ENCODE peak calls at places on chromosomes 13 and 19, in four cellular contexts. One of them, this sample, is unnamed.

GRCh38 chr13:108352599-108352998 is 83.1 kb downstream of the TNFSF13B start:
- DNase-seq in IMR-90: no peak
- DNase-seq in trophoblast cell: no peak
- DNase-seq in H1: no peak
- DNase-seq in this sample: no peak

GRCh38 chr13:102355251-102355650 is 46.6 kb downstream of the FGF14 start:
- DNase-seq in IMR-90: no peak
- DNase-seq in trophoblast cell: peak
- DNase-seq in H1: no peak
- DNase-seq in this sample: no peak

GRCh38 chr13:96958286-96958891 is 35.9 kb downstream of the OXGR1 start:
- DNase-seq in IMR-90: peak
- DNase-seq in trophoblast cell: peak
- DNase-seq in H1: no peak
- DNase-seq in this sample: no peak

GRCh38 chr13:51776179-51776578 is 27.8 kb downstream of the DHRS12 start:
- DNase-seq in IMR-90: no peak
- DNase-seq in trophoblast cell: no peak
- DNase-seq in H1: no peak
- DNase-seq in this sample: no peak

GRCh38 chr13:23966691-23967615 is 69.7 kb upstream of the C1QTNF9B start:
- DNase-seq in IMR-90: peak
- DNase-seq in trophoblast cell: no peak
- DNase-seq in H1: no peak
- DNase-seq in this sample: no peak

GRCh38 chr13:79492313-79492798 is 11.4 kb downstream of the NDFIP2 start:
- DNase-seq in IMR-90: peak
- DNase-seq in trophoblast cell: peak
- DNase-seq in H1: no peak
- DNase-seq in this sample: peak

GRCh38 chr13:104286566-104287290 is 1220.5 kb upstream of the SLC10A2 start:
- DNase-seq in IMR-90: no peak
- DNase-seq in trophoblast cell: no peak
- DNase-seq in H1: no peak
- DNase-seq in this sample: peak

GRCh38 chr13:27667946-27668345 is 46.3 kb downstream of the POLR1D start:
- DNase-seq in IMR-90: no peak
- DNase-seq in trophoblast cell: no peak
- DNase-seq in H1: no peak
- DNase-seq in this sample: no peak

GRCh38 chr19:7831452-7831851 is 1.4 kb downstream of the EVI5L start:
- DNase-seq in IMR-90: peak
- DNase-seq in trophoblast cell: peak
- DNase-seq in H1: peak
- DNase-seq in this sample: peak

GRCh38 chr19:10838377-10838776 is 2.4 kb upstream of the TMED1 start:
- DNase-seq in IMR-90: no peak
- DNase-seq in trophoblast cell: no peak
- DNase-seq in H1: no peak
- DNase-seq in this sample: no peak

GRCh38 chr19:29812080-29812880 is 489 bp downstream of the CCNE1 start:
- DNase-seq in IMR-90: no peak
- DNase-seq in trophoblast cell: no peak
- DNase-seq in H1: peak
- DNase-seq in this sample: no peak

GRCh38 chr19:54889566-54889965 is 15.5 kb downstream of the FCAR start:
- DNase-seq in IMR-90: no peak
- DNase-seq in trophoblast cell: no peak
- DNase-seq in H1: no peak
- DNase-seq in this sample: no peak

GRCh38 chr13:48159436-48160225 is 64.7 kb upstream of the MED4 start:
- DNase-seq in IMR-90: no peak
- DNase-seq in trophoblast cell: no peak
- DNase-seq in H1: no peak
- DNase-seq in this sample: no peak

GRCh38 chr13:91072511-91072910 is 275.0 kb upstream of the MIR17HG start:
- DNase-seq in IMR-90: no peak
- DNase-seq in trophoblast cell: peak
- DNase-seq in H1: no peak
- DNase-seq in this sample: no peak

GRCh38 chr19:1051791-1052190 is 11.9 kb downstream of the ABCA7 start:
- DNase-seq in IMR-90: no peak
- DNase-seq in trophoblast cell: no peak
- DNase-seq in H1: no peak
- DNase-seq in this sample: peak

GRCh38 chr19:5352229-5352763 is 11.7 kb upstream of the PTPRS start:
- DNase-seq in IMR-90: peak
- DNase-seq in trophoblast cell: peak
- DNase-seq in H1: no peak
- DNase-seq in this sample: no peak

GRCh38 chr19:32630338-32630737 is 44.6 kb downstream of the ANKRD27 start:
- DNase-seq in IMR-90: no peak
- DNase-seq in trophoblast cell: no peak
- DNase-seq in H1: peak
- DNase-seq in this sample: peak

GRCh38 chr19:35509861-35510625 is 3.4 kb downstream of the DMKN start:
- DNase-seq in IMR-90: peak
- DNase-seq in trophoblast cell: peak
- DNase-seq in H1: peak
- DNase-seq in this sample: peak

GRCh38 chr19:2488405-2488941 is 12.5 kb downstream of the GADD45B start:
- DNase-seq in IMR-90: no peak
- DNase-seq in trophoblast cell: no peak
- DNase-seq in H1: no peak
- DNase-seq in this sample: no peak

GRCh38 chr19:2617393-2618165 is 84.9 kb downstream of the GNG7 start:
- DNase-seq in IMR-90: no peak
- DNase-seq in trophoblast cell: peak
- DNase-seq in H1: no peak
- DNase-seq in this sample: no peak

GRCh38 chr19:3687774-3688706 is 12.2 kb downstream of the PIP5K1C start:
- DNase-seq in IMR-90: no peak
- DNase-seq in trophoblast cell: peak
- DNase-seq in H1: no peak
- DNase-seq in this sample: peak

GRCh38 chr19:47407417-47407774 is 11.9 kb downstream of the MEIS3 start:
- DNase-seq in IMR-90: no peak
- DNase-seq in trophoblast cell: no peak
- DNase-seq in H1: no peak
- DNase-seq in this sample: no peak

GRCh38 chr19:39771751-39772150 is 6.9 kb upstream of the LEUTX start:
- DNase-seq in IMR-90: no peak
- DNase-seq in trophoblast cell: peak
- DNase-seq in H1: no peak
- DNase-seq in this sample: no peak

GRCh38 chr19:18123819-18124218 is 26.2 kb downstream of the MAST3 start:
- DNase-seq in IMR-90: no peak
- DNase-seq in trophoblast cell: no peak
- DNase-seq in H1: no peak
- DNase-seq in this sample: no peak

GRCh38 chr19:16355293-16356043 is 30.8 kb downstream of the KLF2 start:
- DNase-seq in IMR-90: no peak
- DNase-seq in trophoblast cell: no peak
- DNase-seq in H1: no peak
- DNase-seq in this sample: no peak

GRCh38 chr19:45506246-45506990 is 861 bp upstream of the VASP start:
- DNase-seq in IMR-90: peak
- DNase-seq in trophoblast cell: peak
- DNase-seq in H1: peak
- DNase-seq in this sample: peak

GRCh38 chr19:55641376-55642152 is 762 bp downstream of the ZNF580 start:
- DNase-seq in IMR-90: peak
- DNase-seq in trophoblast cell: no peak
- DNase-seq in H1: no peak
- DNase-seq in this sample: no peak

GRCh38 chr19:30881986-30882385 is 467.2 kb downstream of the TSHZ3 start:
- DNase-seq in IMR-90: no peak
- DNase-seq in trophoblast cell: no peak
- DNase-seq in H1: no peak
- DNase-seq in this sample: peak
- H3K18ac ChIP-seq in IMR-90: no peak
- H3K18ac ChIP-seq in trophoblast cell: no peak
- H3K18ac ChIP-seq in H1: no peak
- H3K18ac ChIP-seq in this sample: no peak

DNA sequence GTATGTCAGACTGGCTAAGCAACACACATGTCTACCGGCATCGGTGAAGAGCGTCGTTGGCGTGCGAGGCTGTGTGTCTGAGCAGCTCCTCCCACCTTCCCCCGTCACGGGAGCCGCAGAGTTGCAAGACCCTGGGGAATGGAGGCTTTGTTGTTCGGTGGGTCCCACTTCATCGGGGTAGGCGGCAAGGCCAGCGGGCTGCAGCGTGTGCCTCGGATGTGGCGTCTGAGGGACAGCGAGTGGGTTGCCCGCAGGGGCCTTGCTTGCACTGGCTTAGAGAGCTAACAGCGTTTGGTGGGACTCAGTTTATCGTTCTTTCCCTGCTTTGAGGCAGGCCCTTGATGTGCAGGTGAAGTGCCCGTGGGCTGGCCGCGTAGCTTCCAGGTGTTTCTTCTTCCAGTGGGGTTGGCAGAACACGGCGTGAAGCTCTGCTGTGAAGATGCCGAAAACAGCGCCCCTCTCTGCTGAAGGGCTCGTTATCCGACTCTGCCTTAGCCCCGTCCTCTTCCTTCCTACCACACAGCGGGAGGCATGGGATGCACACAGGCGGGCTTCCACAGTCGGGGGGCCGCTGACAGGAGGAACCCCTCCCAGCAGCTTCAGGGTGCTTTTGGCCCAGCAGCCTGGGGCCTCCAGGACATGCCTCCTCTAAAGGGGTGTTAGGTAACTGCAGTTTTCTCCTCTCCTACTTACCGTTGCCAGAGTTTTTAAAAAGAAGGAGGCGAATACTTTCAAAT is 85.2 kb downstream of the ATP11A start:
- DNase-seq in IMR-90: no peak
- DNase-seq in trophoblast cell: no peak
- DNase-seq in H1: no peak
- DNase-seq in this sample: peak
- H3K18ac ChIP-seq in IMR-90: no peak
- H3K18ac ChIP-seq in trophoblast cell: no peak
- H3K18ac ChIP-seq in H1: no peak
- H3K18ac ChIP-seq in this sample: no peak

GRCh38 chr13:113562866-113563265 is 21.7 kb upstream of the TFDP1 start:
- DNase-seq in IMR-90: no peak
- DNase-seq in trophoblast cell: no peak
- DNase-seq in H1: no peak
- DNase-seq in this sample: no peak

GRCh38 chr13:113565526-113566226 is 18.9 kb upstream of the TFDP1 start:
- DNase-seq in IMR-90: no peak
- DNase-seq in trophoblast cell: no peak
- DNase-seq in H1: peak
- DNase-seq in this sample: no peak

GRCh38 chr13:113566227-113566561 is 18.4 kb upstream of the TFDP1 start:
- DNase-seq in IMR-90: no peak
- DNase-seq in trophoblast cell: no peak
- DNase-seq in H1: no peak
- DNase-seq in this sample: no peak

GRCh38 chr13:113564331-113565023 is 20.1 kb upstream of the TFDP1 start:
- DNase-seq in IMR-90: no peak
- DNase-seq in trophoblast cell: no peak
- DNase-seq in H1: peak
- DNase-seq in this sample: no peak

DNA sequence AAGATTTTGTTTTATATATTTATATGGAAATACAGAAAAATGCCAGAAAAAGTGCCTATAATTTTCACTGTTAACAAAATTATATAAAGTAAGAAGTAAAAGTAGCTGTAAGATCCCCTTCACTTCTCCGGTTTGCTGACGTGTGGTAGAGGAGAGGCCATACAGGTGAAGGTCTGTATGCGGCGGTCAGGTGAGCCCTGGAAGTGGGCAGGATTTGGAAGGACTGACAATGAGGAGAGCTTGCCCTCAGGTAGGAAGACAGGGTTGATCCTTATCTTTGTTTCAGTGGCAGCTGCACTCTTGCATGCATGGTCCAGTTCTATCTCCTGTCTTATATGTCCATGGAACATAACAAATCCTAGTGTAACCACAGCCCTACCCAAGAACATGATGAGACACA is 16.9 kb upstream of the TFDP1 start:
- DNase-seq in IMR-90: no peak
- DNase-seq in trophoblast cell: peak
- DNase-seq in H1: peak
- DNase-seq in this sample: no peak
- H3K18ac ChIP-seq in IMR-90: no peak
- H3K18ac ChIP-seq in trophoblast cell: no peak
- H3K18ac ChIP-seq in H1: no peak
- H3K18ac ChIP-seq in this sample: no peak

GRCh38 chr13:98293570-98294142 is 116.6 kb upstream of the RNF113B start:
- DNase-seq in IMR-90: peak
- DNase-seq in trophoblast cell: peak
- DNase-seq in H1: no peak
- DNase-seq in this sample: no peak
- H3K18ac ChIP-seq in IMR-90: peak
- H3K18ac ChIP-seq in trophoblast cell: no peak
- H3K18ac ChIP-seq in H1: no peak
- H3K18ac ChIP-seq in this sample: no peak

DNA sequence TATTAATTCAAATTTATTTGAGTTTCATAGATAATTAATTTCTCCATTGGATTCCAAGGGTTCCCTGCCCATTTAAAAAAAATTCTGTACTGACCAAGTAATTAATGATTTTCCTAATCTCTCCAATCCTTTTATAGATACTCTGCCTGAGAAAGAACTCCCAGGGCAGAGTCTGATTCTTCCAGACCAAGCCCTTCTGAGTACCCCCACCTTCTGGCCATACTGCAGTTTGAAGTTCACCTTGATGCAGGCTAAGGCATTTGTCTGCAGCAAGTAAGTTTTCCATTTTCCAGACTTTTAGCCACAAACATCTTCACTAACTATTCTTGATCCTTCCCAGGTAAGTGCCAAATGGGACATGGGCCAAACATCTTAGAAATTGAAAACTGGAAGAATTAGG is 195.9 kb downstream of the LHFPL6 start:
- DNase-seq in IMR-90: no peak
- DNase-seq in trophoblast cell: no peak
- DNase-seq in H1: no peak
- DNase-seq in this sample: no peak
- H3K18ac ChIP-seq in IMR-90: no peak
- H3K18ac ChIP-seq in trophoblast cell: no peak
- H3K18ac ChIP-seq in H1: no peak
- H3K18ac ChIP-seq in this sample: no peak

GRCh38 chr13:77701305-77701704 is 3.8 kb downstream of the SLAIN1 start:
- DNase-seq in IMR-90: no peak
- DNase-seq in trophoblast cell: no peak
- DNase-seq in H1: no peak
- DNase-seq in this sample: no peak
- H3K18ac ChIP-seq in IMR-90: no peak
- H3K18ac ChIP-seq in trophoblast cell: no peak
- H3K18ac ChIP-seq in H1: no peak
- H3K18ac ChIP-seq in this sample: no peak